ENCODE peak calls at places on chromosomes 6 and 20, in four cellular contexts. One of them, this sample, is unnamed.

GRCh38 chr6:135722679-135723078 is 128.8 kb upstream of the PDE7B start:
- DNase-seq in GM12878: no peak
- DNase-seq in K562: no peak
- DNase-seq in HCT116: peak; percentile 86
- DNase-seq in this sample: peak; percentile 5

GRCh38 chr6:166338854-166339253 is 3.5 kb downstream of the SFT2D1 start:
- DNase-seq in GM12878: no peak
- DNase-seq in HCT116: no peak
- DNase-seq in K562: no peak
- DNase-seq in this sample: no peak

GRCh38 chr6:170209354-170210025 is 81.4 kb downstream of the DLL1 start:
- DNase-seq in HCT116: no peak
- DNase-seq in GM12878: no peak
- DNase-seq in K562: no peak
- DNase-seq in this sample: no peak

GRCh38 chr6:111589366-111589765 is 16.3 kb downstream of the TRAF3IP2 start:
- DNase-seq in K562: no peak
- DNase-seq in GM12878: no peak
- DNase-seq in HCT116: peak; percentile 80
- DNase-seq in this sample: peak; percentile 44

GRCh38 chr20:21396921-21397340 is 395 bp downstream of the NKX2-4 start:
- DNase-seq in HCT116: no peak
- DNase-seq in GM12878: no peak
- DNase-seq in K562: no peak
- DNase-seq in this sample: no peak

GRCh38 chr20:48471176-48471575 is 356.6 kb downstream of the PREX1 start:
- DNase-seq in GM12878: no peak
- DNase-seq in HCT116: no peak
- DNase-seq in K562: no peak
- DNase-seq in this sample: no peak

GRCh38 chr6:166179704-166180103 is 12.1 kb upstream of the TBXT start:
- DNase-seq in HCT116: no peak
- DNase-seq in GM12878: no peak
- DNase-seq in K562: no peak
- DNase-seq in this sample: no peak

GRCh38 chr20:57141492-57141891 is 124.9 kb downstream of the BMP7 start:
- DNase-seq in GM12878: no peak
- DNase-seq in HCT116: no peak
- DNase-seq in K562: no peak
- DNase-seq in this sample: no peak

GRCh38 chr20:48329676-48330644 is 497.8 kb downstream of the PREX1 start:
- DNase-seq in HCT116: no peak
- DNase-seq in K562: peak; percentile 25
- DNase-seq in GM12878: no peak
- DNase-seq in this sample: peak; percentile 32

GRCh38 chr6:148996815-148997214 is 250.0 kb downstream of the UST start:
- DNase-seq in K562: no peak
- DNase-seq in HCT116: no peak
- DNase-seq in GM12878: no peak
- DNase-seq in this sample: no peak

GRCh38 chr20:63718996-63719395 is 11.2 kb downstream of the ZGPAT start:
- DNase-seq in HCT116: no peak
- DNase-seq in K562: no peak
- DNase-seq in GM12878: no peak
- DNase-seq in this sample: no peak

GRCh38 chr6:123777554-123777953 is 26.1 kb upstream of the NKAIN2 start:
- DNase-seq in K562: no peak
- DNase-seq in GM12878: no peak
- DNase-seq in HCT116: no peak
- DNase-seq in this sample: no peak

GRCh38 chr20:49207071-49207470 is 12.1 kb upstream of the DDX27 start:
- DNase-seq in GM12878: no peak
- DNase-seq in K562: peak; percentile 33
- DNase-seq in HCT116: no peak
- DNase-seq in this sample: peak; percentile 76

GRCh38 chr6:4929319-4929718 is 74.5 kb downstream of the RPP40 start:
- DNase-seq in K562: no peak
- DNase-seq in GM12878: no peak
- DNase-seq in HCT116: no peak
- DNase-seq in this sample: no peak

GRCh38 chr6:32176476-32177181 is 745 bp upstream of the AGPAT1 start:
- DNase-seq in GM12878: no peak
- DNase-seq in K562: peak; percentile 58
- DNase-seq in HCT116: no peak
- DNase-seq in this sample: no peak

GRCh38 chr20:54350415-54350814 is 125.0 kb upstream of the DOK5 start:
- DNase-seq in GM12878: no peak
- DNase-seq in K562: no peak
- DNase-seq in HCT116: no peak
- DNase-seq in this sample: no peak

GRCh38 chr6:4480788-4481725 is 295.1 kb upstream of the CDYL start:
- DNase-seq in K562: no peak
- DNase-seq in HCT116: no peak
- DNase-seq in GM12878: no peak
- DNase-seq in this sample: no peak

GRCh38 chr6:26607434-26608230 is 10.9 kb downstream of the ABT1 start:
- DNase-seq in HCT116: peak; percentile 48
- DNase-seq in K562: peak; percentile 81
- DNase-seq in GM12878: no peak
- DNase-seq in this sample: peak; percentile 72

GRCh38 chr6:114108119-114109002 is 137.4 kb upstream of the HDAC2 start:
- DNase-seq in GM12878: no peak
- DNase-seq in K562: peak; percentile 66
- DNase-seq in HCT116: peak; percentile 64
- DNase-seq in this sample: peak; percentile 63

GRCh38 chr6:8888468-8888867 is 453.1 kb upstream of the SLC35B3 start:
- DNase-seq in GM12878: no peak
- DNase-seq in HCT116: peak; percentile 12
- DNase-seq in K562: peak; percentile 1
- DNase-seq in this sample: peak; percentile 16

GRCh38 chr6:131592935-131593334 is 19.9 kb downstream of the ARG1 start:
- DNase-seq in GM12878: no peak
- DNase-seq in HCT116: no peak
- DNase-seq in K562: no peak
- DNase-seq in this sample: no peak

GRCh38 chr20:54475334-54476287 is at the start of gene DOK5:
- DNase-seq in K562: no peak
- DNase-seq in GM12878: no peak
- DNase-seq in HCT116: no peak
- DNase-seq in this sample: no peak

GRCh38 chr20:6051505-6051904 is 2.4 kb downstream of the LRRN4 start:
- DNase-seq in HCT116: no peak
- DNase-seq in GM12878: no peak
- DNase-seq in K562: no peak
- DNase-seq in this sample: peak; percentile 33

GRCh38 chr20:61804896-61805295 is 260.8 kb downstream of the TAF4 start:
- DNase-seq in HCT116: no peak
- DNase-seq in GM12878: no peak
- DNase-seq in K562: no peak
- DNase-seq in this sample: no peak

GRCh38 chr20:58179083-58179431 is 49.4 kb downstream of the ANKRD60 start:
- DNase-seq in HCT116: no peak
- DNase-seq in GM12878: no peak
- DNase-seq in K562: no peak
- DNase-seq in this sample: no peak

GRCh38 chr20:51470521-51470875 is 72.0 kb downstream of the NFATC2 start:
- DNase-seq in GM12878: no peak
- DNase-seq in K562: no peak
- DNase-seq in HCT116: no peak
- DNase-seq in this sample: no peak

GRCh38 chr6:43927525-43928210 is 157.7 kb downstream of the VEGFA start:
- DNase-seq in HCT116: no peak
- DNase-seq in K562: no peak
- DNase-seq in GM12878: no peak
- DNase-seq in this sample: no peak

GRCh38 chr6:169212897-169213813 is 40.5 kb downstream of the THBS2 start:
- DNase-seq in K562: peak; percentile 95
- DNase-seq in GM12878: peak; percentile 27
- DNase-seq in HCT116: peak; percentile 73
- DNase-seq in this sample: peak; percentile 68

GRCh38 chr6:43211960-43212359 is 17.3 kb downstream of the DNPH1 start:
- DNase-seq in HCT116: no peak
- DNase-seq in K562: no peak
- DNase-seq in GM12878: no peak
- DNase-seq in this sample: peak; percentile 30

GRCh38 chr6:38283734-38284362 is 355.9 kb downstream of the BTBD9 start:
- DNase-seq in HCT116: peak; percentile 85
- DNase-seq in K562: no peak
- DNase-seq in GM12878: no peak
- DNase-seq in this sample: no peak

GRCh38 chr6:53310751-53311585 is 37.8 kb downstream of the ELOVL5 start:
- DNase-seq in K562: no peak
- DNase-seq in HCT116: no peak
- DNase-seq in GM12878: no peak
- DNase-seq in this sample: no peak

GRCh38 chr20:815914-816606 is 17.5 kb upstream of the FAM110A start:
- DNase-seq in K562: peak; percentile 78
- DNase-seq in GM12878: no peak
- DNase-seq in HCT116: peak; percentile 56
- DNase-seq in this sample: peak; percentile 70
- TF ChIP-seq CEBPB in K562: no peak
- TF ChIP-seq CEBPB in GM12878: no peak
- TF ChIP-seq CEBPB in HCT116: no peak
- TF ChIP-seq CEBPB in this sample: no peak

GRCh38 chr6:28898710-28898965 is 25.1 kb downstream of the TRIM27 start:
- DNase-seq in HCT116: no peak
- DNase-seq in GM12878: no peak
- DNase-seq in K562: no peak
- DNase-seq in this sample: no peak
- TF ChIP-seq ZBTB33 in HCT116: no peak
- TF ChIP-seq ZBTB33 in GM12878: no peak
- TF ChIP-seq ZBTB33 in K562: no peak
- TF ChIP-seq ZBTB33 in this sample: no peak

GRCh38 chr6:88953550-88954386 is 9.7 kb downstream of the RNGTT start:
- DNase-seq in GM12878: no peak
- DNase-seq in HCT116: no peak
- DNase-seq in K562: no peak
- DNase-seq in this sample: no peak

DNA sequence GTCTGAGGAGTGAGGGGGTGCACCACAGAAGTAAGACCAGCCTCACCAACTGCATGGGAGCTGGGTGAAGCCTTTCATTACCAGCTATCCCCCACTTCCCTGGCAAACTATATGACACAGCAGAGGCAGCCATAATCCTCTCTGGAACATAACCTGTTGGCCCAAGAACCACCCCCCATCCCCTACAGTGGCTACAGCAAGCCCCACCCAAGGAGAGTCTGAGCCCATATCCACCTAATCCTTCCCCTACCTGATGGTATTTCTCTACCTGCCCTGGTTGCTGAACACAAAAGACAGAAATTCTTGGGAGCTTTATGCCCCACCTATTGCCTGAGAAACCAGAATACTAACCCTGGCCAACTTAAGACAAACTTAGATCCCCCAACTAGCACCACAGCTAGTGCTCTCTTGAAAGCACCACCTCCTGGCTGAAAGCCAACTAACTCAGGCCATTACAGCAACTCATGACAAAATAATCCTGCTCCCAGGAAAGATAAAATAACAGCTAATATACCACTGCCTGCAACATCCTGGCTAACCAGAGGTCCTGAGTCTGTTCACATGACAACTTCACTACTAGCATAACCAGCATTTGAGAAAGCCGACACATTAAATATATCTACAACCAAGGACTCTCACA is 11.2 kb downstream of the RNGTT start:
- DNase-seq in GM12878: no peak
- DNase-seq in HCT116: no peak
- DNase-seq in K562: peak; percentile 70
- DNase-seq in this sample: peak; percentile 6
- TF ChIP-seq CEBPB in GM12878: no peak
- TF ChIP-seq CEBPB in HCT116: no peak
- TF ChIP-seq CEBPB in K562: no peak
- TF ChIP-seq CEBPB in this sample: no peak

GRCh38 chr6:88013554-88013953 is 34.1 kb upstream of the SPACA1 start:
- DNase-seq in HCT116: no peak
- DNase-seq in K562: no peak
- DNase-seq in GM12878: no peak
- DNase-seq in this sample: no peak
- TF ChIP-seq ZBTB33 in HCT116: no peak
- TF ChIP-seq ZBTB33 in K562: no peak
- TF ChIP-seq ZBTB33 in GM12878: no peak
- TF ChIP-seq ZBTB33 in this sample: no peak

GRCh38 chr20:38222923-38223742 is 37.4 kb downstream of the KIAA1755 start:
- DNase-seq in GM12878: no peak
- DNase-seq in K562: no peak
- DNase-seq in HCT116: no peak
- DNase-seq in this sample: no peak
- TF ChIP-seq CEBPB in GM12878: no peak
- TF ChIP-seq CEBPB in K562: no peak
- TF ChIP-seq CEBPB in HCT116: no peak
- TF ChIP-seq CEBPB in this sample: no peak

DNA sequence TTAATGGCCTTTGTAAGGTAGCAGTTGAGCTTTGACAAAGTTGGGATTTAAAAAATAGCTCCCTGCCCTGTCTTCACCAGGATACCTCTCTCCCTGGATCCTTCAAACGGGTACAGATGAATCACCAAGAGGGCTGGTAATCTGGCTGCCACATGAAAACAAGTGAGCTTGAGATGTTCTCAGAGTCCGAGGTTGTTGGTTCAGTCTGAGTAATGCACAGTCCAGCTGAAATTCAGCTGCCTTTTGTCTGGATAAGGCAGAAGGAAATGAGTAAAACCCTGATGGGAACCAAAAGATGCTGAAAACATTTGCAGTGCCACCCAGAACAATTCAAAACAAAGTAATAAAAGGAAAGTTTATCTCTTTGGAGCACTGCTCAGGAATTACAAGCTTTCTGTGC is 86.8 kb downstream of the GJA1 start:
- DNase-seq in GM12878: no peak
- DNase-seq in K562: no peak
- DNase-seq in HCT116: no peak
- DNase-seq in this sample: no peak
- TF ChIP-seq ZBTB33 in GM12878: no peak
- TF ChIP-seq ZBTB33 in K562: no peak
- TF ChIP-seq ZBTB33 in HCT116: no peak
- TF ChIP-seq ZBTB33 in this sample: no peak

DNA sequence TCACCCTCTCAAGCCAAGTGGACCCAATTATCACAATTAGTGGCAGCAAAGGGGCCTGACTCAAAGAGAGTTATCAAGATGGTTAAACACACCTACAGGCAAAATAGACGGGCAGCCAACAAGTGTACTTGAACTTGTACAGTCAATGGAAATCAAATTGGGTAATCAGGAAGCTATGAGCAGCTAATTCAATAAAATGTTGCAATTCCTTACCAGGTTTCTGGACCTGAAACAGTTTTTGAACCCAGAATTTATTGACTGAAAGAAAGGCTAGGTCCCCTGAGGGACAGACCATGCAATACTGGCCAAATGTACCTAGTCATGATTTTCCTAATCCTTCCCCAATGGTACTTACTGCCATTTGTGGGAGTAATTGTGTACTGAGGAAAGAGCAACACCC is 679.8 kb downstream of the EPM2A start:
- DNase-seq in K562: no peak
- DNase-seq in HCT116: no peak
- DNase-seq in GM12878: no peak
- DNase-seq in this sample: no peak
- TF ChIP-seq CEBPB in K562: no peak
- TF ChIP-seq CEBPB in HCT116: no peak
- TF ChIP-seq CEBPB in GM12878: no peak
- TF ChIP-seq CEBPB in this sample: peak; percentile 53

This sample was measured in HepG2.